ENCODE peak calls at places on chromosomes 11 and 22, in nine cellular contexts. H is AG10803, A is putamen, D is renal cortical epithelial cell, Q is neural progenitor cell, V is astrocyte of the cerebellum, O is right cardiac atrium, C is HTR-8/SVneo, R is fibroblast of pulmonary artery. U is an unnamed sample.

GRCh38 chr11:117583063-117583801 is 213.8 kb downstream of the DSCAML1 start:
- DNase-seq in V (no peak), Q (peak; percentile 68), D (peak; percentile 79), C (no peak), A (peak; percentile 52), O (peak; percentile 74), H (no peak), R (peak; percentile 2), U (peak; percentile 51)

GRCh38 chr22:30113494-30113893 is 33.2 kb downstream of the HORMAD2 start:
- DNase-seq in Q (no peak), C (no peak), O (no peak), D (no peak), R (no peak), V (no peak), H (no peak), A (no peak), U (no peak)

GRCh38 chr11:102014756-102015155 is 32.5 kb upstream of the CFAP300 start:
- DNase-seq in H (no peak), A (no peak), Q (no peak), C (no peak), D (no peak), R (no peak), V (no peak), O (no peak), U (no peak)

GRCh38 chr11:74806267-74806666 is 57.6 kb downstream of the RNF169 start:
- DNase-seq in D (no peak), O (no peak), A (no peak), V (no peak), R (no peak), C (no peak), H (no peak), Q (no peak), U (no peak)

GRCh38 chr11:114296190-114296978 is at the start of gene NNMT:
- DNase-seq in A (no peak), R (peak; percentile 99), H (peak; percentile 99), V (peak; percentile 98), D (peak; percentile 98), Q (no peak), C (no peak), O (peak; percentile 82), U (peak; percentile 95)

GRCh38 chr11:44622721-44623258 is 57.3 kb downstream of the CD82 start:
- DNase-seq in R (no peak), O (no peak), A (no peak), Q (no peak), D (no peak), V (no peak), C (no peak), H (no peak), U (no peak)

GRCh38 chr22:49855491-49855911 is 1.9 kb downstream of the ZBED4 start:
- DNase-seq in V (no peak), R (peak; percentile 20), D (peak; percentile 33), O (peak; percentile 27), A (no peak), Q (no peak), H (no peak), C (no peak), U (no peak)

GRCh38 chr22:21713428-21714058 is 22.1 kb downstream of the YPEL1 start:
- DNase-seq in H (no peak), C (no peak), O (peak; percentile 44), A (no peak), Q (no peak), D (no peak), R (no peak), V (no peak), U (no peak)

GRCh38 chr11:43581370-43582023 is 99.0 kb upstream of the HSD17B12 start:
- DNase-seq in A (no peak), D (no peak), O (no peak), H (no peak), C (no peak), Q (no peak), R (no peak), V (no peak), U (no peak)

GRCh38 chr11:86916330-86916729 is 38.9 kb downstream of the FZD4 start:
- DNase-seq in C (peak; percentile 78), V (peak; percentile 79), H (peak; percentile 89), Q (no peak), A (no peak), D (peak; percentile 89), R (peak; percentile 85), O (no peak), U (peak; percentile 55)

GRCh38 chr11:96161271-96162089 is 181.5 kb downstream of the MAML2 start:
- DNase-seq in Q (no peak), C (peak; percentile 72), V (no peak), R (peak; percentile 70), H (peak; percentile 48), A (no peak), O (no peak), D (no peak), U (no peak)